ENCODE peak calls at places on chromosomes 6 and 20, in five cellular contexts. One of them, this sample, is unnamed.

GRCh38 chr6:22732186-22732970 is 163.0 kb downstream of the HDGFL1 start:
- DNase-seq in breast epithelium: no peak
- DNase-seq in heart right ventricle: no peak
- DNase-seq in C1 segment of cervical spinal cord: no peak
- DNase-seq in body of pancreas: no peak
- DNase-seq in this sample: no peak

GRCh38 chr6:139291813-139292619 is at the start of gene TXLNB:
- DNase-seq in breast epithelium: peak
- DNase-seq in heart right ventricle: peak
- DNase-seq in C1 segment of cervical spinal cord: peak
- DNase-seq in body of pancreas: peak
- DNase-seq in this sample: peak

GRCh38 chr6:156396791-156397418 is 380.3 kb upstream of the ARID1B start:
- DNase-seq in breast epithelium: no peak
- DNase-seq in heart right ventricle: no peak
- DNase-seq in C1 segment of cervical spinal cord: no peak
- DNase-seq in body of pancreas: no peak
- DNase-seq in this sample: no peak

GRCh38 chr6:164928366-164929154 is 380.8 kb downstream of the C6orf118 start:
- DNase-seq in breast epithelium: no peak
- DNase-seq in heart right ventricle: no peak
- DNase-seq in C1 segment of cervical spinal cord: no peak
- DNase-seq in body of pancreas: no peak
- DNase-seq in this sample: no peak

GRCh38 chr6:90584636-90585255 is 2.1 kb downstream of the MAP3K7 start:
- DNase-seq in breast epithelium: no peak
- DNase-seq in heart right ventricle: no peak
- DNase-seq in C1 segment of cervical spinal cord: no peak
- DNase-seq in body of pancreas: no peak
- DNase-seq in this sample: no peak

GRCh38 chr6:77401231-77401630 is 62.1 kb downstream of the HTR1B start:
- DNase-seq in breast epithelium: no peak
- DNase-seq in heart right ventricle: no peak
- DNase-seq in C1 segment of cervical spinal cord: no peak
- DNase-seq in body of pancreas: no peak
- DNase-seq in this sample: no peak

GRCh38 chr6:51479296-51479695 is 608.1 kb downstream of the PKHD1 start:
- DNase-seq in breast epithelium: no peak
- DNase-seq in heart right ventricle: no peak
- DNase-seq in C1 segment of cervical spinal cord: no peak
- DNase-seq in body of pancreas: no peak
- DNase-seq in this sample: no peak

GRCh38 chr6:1406306-1407058 is 17.1 kb downstream of the FOXF2 start:
- DNase-seq in breast epithelium: peak
- DNase-seq in heart right ventricle: no peak
- DNase-seq in C1 segment of cervical spinal cord: no peak
- DNase-seq in body of pancreas: no peak
- DNase-seq in this sample: no peak

GRCh38 chr20:45469336-45470261 is at the start of gene WFDC2:
- DNase-seq in breast epithelium: peak
- DNase-seq in heart right ventricle: no peak
- DNase-seq in C1 segment of cervical spinal cord: no peak
- DNase-seq in body of pancreas: peak
- DNase-seq in this sample: no peak

GRCh38 chr6:90351696-90352095 is 55.1 kb upstream of the BACH2 start:
- DNase-seq in breast epithelium: no peak
- DNase-seq in heart right ventricle: no peak
- DNase-seq in C1 segment of cervical spinal cord: no peak
- DNase-seq in body of pancreas: no peak
- DNase-seq in this sample: no peak

GRCh38 chr6:119215885-119216590 is 133.5 kb downstream of the MAN1A1 start:
- DNase-seq in breast epithelium: no peak
- DNase-seq in heart right ventricle: no peak
- DNase-seq in C1 segment of cervical spinal cord: no peak
- DNase-seq in body of pancreas: no peak
- DNase-seq in this sample: no peak

GRCh38 chr20:35663813-35664543 is 722 bp downstream of the CPNE1 start:
- DNase-seq in breast epithelium: no peak
- DNase-seq in heart right ventricle: peak
- DNase-seq in C1 segment of cervical spinal cord: peak
- DNase-seq in body of pancreas: peak
- DNase-seq in this sample: no peak

GRCh38 chr6:46010270-46010669 is 5.4 kb downstream of the CLIC5 start:
- DNase-seq in breast epithelium: no peak
- DNase-seq in heart right ventricle: no peak
- DNase-seq in C1 segment of cervical spinal cord: no peak
- DNase-seq in body of pancreas: no peak
- DNase-seq in this sample: no peak

GRCh38 chr6:56484669-56485068 is 158.0 kb downstream of the DST start:
- DNase-seq in breast epithelium: no peak
- DNase-seq in heart right ventricle: no peak
- DNase-seq in C1 segment of cervical spinal cord: no peak
- DNase-seq in body of pancreas: no peak
- DNase-seq in this sample: no peak

GRCh38 chr20:49381558-49382493 is 100.6 kb downstream of the KCNB1 start:
- DNase-seq in breast epithelium: peak
- DNase-seq in heart right ventricle: peak
- DNase-seq in C1 segment of cervical spinal cord: peak
- DNase-seq in body of pancreas: peak
- DNase-seq in this sample: peak

GRCh38 chr6:165987483-165988305 is 180.0 kb downstream of the TBXT start:
- DNase-seq in breast epithelium: no peak
- DNase-seq in heart right ventricle: peak
- DNase-seq in C1 segment of cervical spinal cord: no peak
- DNase-seq in body of pancreas: peak
- DNase-seq in this sample: peak

GRCh38 chr20:23932256-23932655 is 52.7 kb upstream of the CST5 start:
- DNase-seq in breast epithelium: no peak
- DNase-seq in heart right ventricle: no peak
- DNase-seq in C1 segment of cervical spinal cord: no peak
- DNase-seq in body of pancreas: no peak
- DNase-seq in this sample: no peak

GRCh38 chr6:111843347-111844147 is 29.7 kb downstream of the FYN start:
- DNase-seq in breast epithelium: no peak
- DNase-seq in heart right ventricle: no peak
- DNase-seq in C1 segment of cervical spinal cord: no peak
- DNase-seq in body of pancreas: no peak
- DNase-seq in this sample: peak